ENCODE peak calls at places on chromosomes 7 and 10, in four cellular contexts. A is colonic mucosa, B is choroid plexus epithelial cell, F is left ventricle myocardium inferior. L is an unnamed sample.

GRCh38 chr10:5692476-5693358 is 8.1 kb downstream of the TASOR2 start:
- DNase-seq in A (peak), B (peak), F (peak), L (peak)

GRCh38 chr7:78090616-78091015 is 292.0 kb downstream of the PHTF2 start:
- DNase-seq in A (no peak), B (peak), F (no peak), L (peak)

GRCh38 chr10:3879073-3879472 is 94.1 kb upstream of the KLF6 start:
- DNase-seq in A (no peak), B (no peak), F (no peak), L (no peak)

GRCh38 chr10:19041176-19041575 is 7.4 kb upstream of the MALRD1 start:
- DNase-seq in A (no peak), B (peak), F (no peak), L (no peak)

GRCh38 chr7:105830405-105831218 is 45.8 kb downstream of the ATXN7L1 start:
- DNase-seq in A (no peak), B (peak), F (no peak), L (peak)

GRCh38 chr7:106493041-106493731 is 167.8 kb downstream of the CCDC71L start:
- DNase-seq in A (peak), B (no peak), F (no peak), L (no peak)

GRCh38 chr10:24873281-24873683 is 79.1 kb downstream of the PRTFDC1 start:
- DNase-seq in A (no peak), B (peak), F (no peak), L (peak)

GRCh38 chr10:126133906-126134703 is 237.7 kb downstream of the FANK1 start:
- DNase-seq in A (no peak), B (peak), F (no peak), L (peak)

GRCh38 chr10:63083904-63084689 is 49.0 kb upstream of the NRBF2 start:
- DNase-seq in A (peak), B (peak), F (peak), L (peak)

DNA sequence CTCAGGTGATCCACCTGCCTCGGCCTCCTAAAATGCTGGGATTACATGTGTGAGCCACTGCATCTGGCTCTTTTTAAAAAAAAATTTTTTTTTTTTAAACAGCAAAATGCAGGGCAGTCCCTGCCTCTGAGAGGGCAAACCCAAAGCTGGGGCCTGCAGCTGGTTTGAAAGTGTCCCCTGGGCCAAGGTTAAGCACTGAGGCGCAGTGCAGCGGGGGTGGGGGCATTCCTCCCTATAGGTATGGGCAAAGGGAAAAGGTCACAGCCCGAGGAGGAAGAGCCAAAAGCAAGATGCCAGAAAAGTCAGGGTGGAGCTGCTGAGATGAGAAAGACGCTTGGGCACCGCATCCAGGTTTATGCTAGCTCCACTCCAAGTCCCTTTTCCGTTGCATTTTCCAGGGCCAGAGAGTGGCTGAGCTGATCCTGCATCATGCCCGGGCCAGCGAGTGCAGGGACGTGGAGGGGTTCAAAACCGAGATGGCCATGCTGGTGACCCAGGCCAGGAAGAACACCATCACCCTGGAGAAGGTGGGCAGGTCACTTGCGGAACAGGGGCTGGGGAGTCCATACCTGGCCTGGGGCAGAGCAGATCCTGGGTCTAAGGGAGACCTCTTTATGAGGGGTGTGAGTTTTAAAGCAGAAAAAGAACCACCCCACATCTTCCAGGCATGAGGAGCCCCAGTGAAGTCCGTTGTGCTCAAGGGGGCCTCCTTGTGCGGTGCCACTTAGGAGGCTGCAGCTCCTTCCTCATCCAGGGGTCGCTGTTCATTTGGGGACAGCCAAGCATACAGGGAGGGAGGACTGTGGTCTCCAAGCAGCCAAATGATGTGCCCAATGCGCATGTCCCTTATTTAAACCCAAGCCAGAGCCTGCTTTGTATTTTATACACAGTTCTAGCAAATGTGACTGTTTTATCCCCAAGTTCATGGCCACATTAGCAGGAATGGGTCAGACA is 7.0 kb upstream of the NDUFB2 start:
- DNase-seq in A (no peak), B (no peak), F (no peak), L (no peak)
- TF ChIP-seq CTCF in A (no peak), B (no peak), F (no peak), L (no peak)

GRCh38 chr10:132387723-132388210 is 9.2 kb upstream of the PWWP2B start:
- DNase-seq in A (peak), B (peak), F (peak), L (peak)
- H3K4me3 ChIP-seq in A (no peak), B (no peak), F (peak), L (no peak)

GRCh38 chr7:133562617-133563016 is 309.7 kb downstream of the EXOC4 start:
- DNase-seq in A (no peak), B (no peak), F (no peak), L (no peak)

GRCh38 chr7:133561361-133561760 is 308.5 kb downstream of the EXOC4 start:
- DNase-seq in A (no peak), B (peak), F (no peak), L (peak)

GRCh38 chr7:133563196-133563707 is 310.4 kb downstream of the EXOC4 start:
- DNase-seq in A (no peak), B (no peak), F (no peak), L (no peak)

GRCh38 chr7:133560900-133561299 is 308.0 kb downstream of the EXOC4 start:
- DNase-seq in A (no peak), B (no peak), F (no peak), L (peak)

GRCh38 chr7:133564484-133564883 is 311.6 kb downstream of the EXOC4 start:
- DNase-seq in A (no peak), B (peak), F (no peak), L (no peak)
- TF ChIP-seq CTCF in A (no peak), B (peak), F (no peak), L (peak)

DNA sequence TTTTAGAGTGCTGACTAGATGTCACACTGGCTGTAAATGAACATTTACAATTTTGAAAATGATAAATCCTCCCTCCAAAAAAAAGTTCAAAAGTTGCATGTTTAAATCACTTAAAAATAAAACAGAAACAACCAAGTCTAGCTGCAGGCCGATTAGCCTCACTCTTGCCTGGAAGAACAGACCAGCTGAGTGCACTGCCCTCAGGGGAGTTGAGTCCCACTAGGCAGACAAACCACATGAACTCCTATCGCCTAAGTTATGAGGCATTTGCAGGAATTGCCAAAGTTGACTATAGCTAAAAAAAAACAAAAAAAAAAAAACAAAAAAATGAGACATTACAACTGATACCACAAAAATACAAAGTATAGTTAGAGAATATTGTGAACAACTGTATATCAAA is 510.0 kb downstream of the ANKRD7 start:
- DNase-seq in A (no peak), B (no peak), F (no peak), L (no peak)
- H3K4me3 ChIP-seq in A (no peak), B (no peak), F (no peak), L (no peak)

DNA sequence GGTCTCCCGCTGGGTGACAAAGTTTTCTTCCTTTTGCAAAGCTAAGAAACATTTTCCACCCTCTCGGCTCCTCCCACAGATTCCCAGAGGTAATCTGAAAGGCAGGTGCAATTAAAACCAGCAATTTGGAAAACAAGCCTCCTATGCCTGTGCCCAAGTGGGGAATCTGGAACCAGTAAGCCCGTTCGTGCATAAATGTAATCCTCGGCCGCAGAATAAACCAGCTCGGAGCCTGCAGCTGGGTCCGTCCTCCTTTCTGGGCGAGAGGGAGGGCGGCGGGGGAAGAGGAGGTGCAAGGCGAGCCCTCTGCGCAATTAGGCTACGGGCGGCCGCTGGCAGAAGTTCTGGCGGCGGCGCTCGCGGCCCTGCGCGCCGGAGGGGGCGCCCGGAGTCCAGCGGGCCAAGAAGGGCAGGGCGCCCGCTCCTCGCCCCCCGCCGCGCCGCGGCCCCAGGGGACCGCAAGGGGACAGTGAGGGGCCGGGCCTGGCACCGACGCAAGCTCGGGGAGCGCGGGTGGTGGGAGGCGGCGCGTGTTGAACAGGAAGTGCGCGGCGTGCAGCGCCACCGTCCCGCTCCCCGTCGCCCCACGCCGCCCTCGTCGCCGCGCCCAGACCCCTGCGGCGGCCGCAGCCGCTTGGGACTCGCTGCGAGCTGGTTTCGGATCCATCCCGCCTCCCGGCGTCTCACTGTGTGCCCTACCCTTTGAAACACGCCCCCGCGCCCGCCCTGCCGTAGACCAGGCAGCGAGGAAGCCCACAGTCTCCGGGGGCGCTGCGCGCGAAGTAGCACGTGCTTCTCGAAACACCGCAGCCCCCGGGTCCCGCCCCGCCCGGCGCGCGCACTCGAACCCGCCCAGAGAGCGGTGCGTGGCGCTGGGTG is at the start of gene PRKAG2:
- DNase-seq in A (peak), B (peak), F (peak), L (peak)
- TF ChIP-seq CTCF in A (no peak), B (no peak), F (peak), L (no peak)

GRCh38 chr10:21662635-21663034 is 128.6 kb downstream of the MLLT10 start:
- DNase-seq in A (no peak), B (no peak), F (no peak), L (no peak)
- H3K4me3 ChIP-seq in A (no peak), B (no peak), F (no peak), L (no peak)

DNA sequence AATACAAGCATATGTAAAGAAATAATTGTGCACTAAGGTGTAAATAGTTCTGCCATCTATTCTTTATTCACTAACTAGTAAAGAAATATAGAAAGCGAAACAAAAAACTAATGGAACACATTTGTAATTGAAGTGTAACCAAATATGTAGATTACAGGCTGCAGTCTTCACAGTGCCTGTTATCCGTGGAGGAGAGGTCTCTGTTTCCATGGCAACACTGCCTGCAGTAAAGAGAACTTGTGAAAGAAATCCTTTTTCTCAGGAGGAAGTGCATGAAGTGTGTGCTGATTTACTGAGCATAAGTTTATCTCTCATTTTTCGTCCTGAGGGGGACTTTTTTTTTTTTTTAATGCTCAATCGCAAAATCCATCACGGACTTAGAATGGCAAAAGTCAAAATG is 102.5 kb downstream of the APBB1IP start:
- DNase-seq in A (no peak), B (no peak), F (no peak), L (no peak)
- TF ChIP-seq CTCF in A (no peak), B (no peak), F (no peak), L (no peak)

GRCh38 chr10:11245510-11245909 is 227.8 kb downstream of the CELF2 start:
- DNase-seq in A (no peak), B (no peak), F (no peak), L (peak)
- H3K4me3 ChIP-seq in A (no peak), B (no peak), F (no peak), L (no peak)

GRCh38 chr7:91085175-91085574 is 179.1 kb upstream of the FZD1 start:
- DNase-seq in A (no peak), B (no peak), F (no peak), L (no peak)
- TF ChIP-seq CTCF in A (no peak), B (no peak), F (no peak), L (no peak)

L was measured in epithelial cell of esophagus.